ENCODE peak calls at places on chromosomes 2 and 18, in five cellular contexts. Z, H, X, P and T are unnamed samples.
A peak's percentile ranks its signal among the peaks of the same experiment; 100 is the strongest.

GRCh38 chr2:119106301-119106897 is 52.2 kb downstream of the C1QL2 start:
- DNase-seq in Z (no peak), H (peak; percentile 8), X (no peak), P (no peak), T (no peak)

GRCh38 chr18:75090336-75090735 is 118.6 kb downstream of the PTGR3 start:
- DNase-seq in Z (no peak), H (peak; percentile 64), X (no peak), P (no peak), T (no peak)

GRCh38 chr18:51568151-51568550 is 370.7 kb upstream of the MEX3C start:
- DNase-seq in Z (no peak), H (no peak), X (no peak), P (no peak), T (no peak)

GRCh38 chr2:150812664-150813408 is 325.4 kb upstream of the RND3 start:
- DNase-seq in Z (no peak), H (no peak), X (no peak), P (no peak), T (no peak)

GRCh38 chr2:62472321-62472720 is 33.7 kb downstream of the TMEM17 start:
- DNase-seq in Z (no peak), H (no peak), X (no peak), P (no peak), T (no peak)

GRCh38 chr18:47799376-47799775 is 131.1 kb downstream of the SMAD2 start:
- DNase-seq in Z (no peak), H (no peak), X (no peak), P (no peak), T (no peak)

GRCh38 chr2:71714601-71715240 is 261.4 kb downstream of the DYSF start:
- DNase-seq in Z (no peak), H (no peak), X (no peak), P (no peak), T (no peak)

GRCh38 chr2:30694286-30695055 is 112.8 kb downstream of the CAPN13 start:
- DNase-seq in Z (no peak), H (peak; percentile 59), X (no peak), P (no peak), T (no peak)

GRCh38 chr2:162085090-162085891 is 11.3 kb upstream of the DPP4 start:
- DNase-seq in Z (no peak), H (no peak), X (no peak), P (no peak), T (no peak)

GRCh38 chr2:191569025-191569424 is 108.9 kb upstream of the NABP1 start:
- DNase-seq in Z (no peak), H (no peak), X (no peak), P (no peak), T (no peak)

GRCh38 chr2:172273910-172274571 is 153.3 kb upstream of the ITGA6 start:
- DNase-seq in Z (no peak), H (no peak), X (no peak), P (no peak), T (no peak)

GRCh38 chr2:70603066-70603465 is 49.4 kb upstream of the TGFA start:
- DNase-seq in Z (no peak), H (no peak), X (no peak), P (no peak), T (no peak)

GRCh38 chr2:25672500-25673169 is 742 bp downstream of the DTNB start:
- DNase-seq in Z (peak; percentile 80), H (no peak), X (peak; percentile 52), P (no peak), T (peak; percentile 54)

GRCh38 chr18:39788395-39788794 is 2166.6 kb upstream of the PIK3C3 start:
- DNase-seq in Z (no peak), H (no peak), X (no peak), P (no peak), T (no peak)

GRCh38 chr2:131556998-131557397 is 29.3 kb downstream of the CCDC74A start:
- DNase-seq in Z (no peak), H (no peak), X (no peak), P (no peak), T (no peak)

GRCh38 chr2:240506406-240507059 is 51.3 kb downstream of the ANKMY1 start:
- DNase-seq in Z (peak; percentile 31), H (peak; percentile 49), X (no peak), P (no peak), T (no peak)

GRCh38 chr2:10410716-10411437 is 37.2 kb downstream of the ODC1 start:
- DNase-seq in Z (no peak), H (no peak), X (no peak), P (no peak), T (no peak)

GRCh38 chr2:189580267-189580661 is 322 bp downstream of the SLC40A1 start:
- DNase-seq in Z (peak; percentile 52), H (no peak), X (no peak), P (no peak), T (no peak)

GRCh38 chr2:238890806-238891666 is 43.2 kb downstream of the TWIST2 start:
- DNase-seq in Z (no peak), H (no peak), X (no peak), P (no peak), T (no peak)

GRCh38 chr2:173221081-173221695 is 133.5 kb upstream of the CDCA7 start:
- DNase-seq in Z (no peak), H (no peak), X (no peak), P (no peak), T (no peak)

GRCh38 chr2:23900133-23900926 is 26.6 kb downstream of the ATAD2B start:
- DNase-seq in Z (no peak), H (no peak), X (no peak), P (peak; percentile 33), T (no peak)

GRCh38 chr2:26245810-26246209 is 1.1 kb downstream of the HADHB start:
- DNase-seq in Z (no peak), H (no peak), X (no peak), P (no peak), T (no peak)

GRCh38 chr2:18137096-18137495 is 258.6 kb downstream of the KCNS3 start:
- DNase-seq in Z (no peak), H (no peak), X (no peak), P (no peak), T (no peak)

GRCh38 chr2:112482309-112483046 is 522 bp downstream of the TTL start:
- DNase-seq in Z (peak; percentile 57), H (peak; percentile 77), X (peak; percentile 13), P (no peak), T (peak; percentile 29)

GRCh38 chr2:178592655-178593054 is 112.4 kb downstream of the PLEKHA3 start:
- DNase-seq in Z (no peak), H (no peak), X (no peak), P (no peak), T (no peak)

GRCh38 chr18:58671941-58672565 is 788 bp downstream of the MALT1 start:
- DNase-seq in Z (peak; percentile 67), H (peak; percentile 79), X (no peak), P (no peak), T (no peak)

GRCh38 chr2:15823459-15824396 is 116.6 kb upstream of the MYCN start:
- DNase-seq in Z (no peak), H (no peak), X (no peak), P (no peak), T (no peak)

GRCh38 chr2:1817256-1818127 is 73.2 kb upstream of the PXDN start:
- DNase-seq in Z (peak; percentile 81), H (peak; percentile 97), X (no peak), P (peak; percentile 8), T (peak; percentile 60)

GRCh38 chr2:221527759-221528444 is 44.2 kb downstream of the EPHA4 start:
- DNase-seq in Z (no peak), H (no peak), X (peak; percentile 26), P (no peak), T (no peak)

GRCh38 chr18:939167-939566 is 34.5 kb downstream of the ADCYAP1 start:
- DNase-seq in Z (no peak), H (no peak), X (no peak), P (no peak), T (no peak)

GRCh38 chr2:61423714-61424113 is 47.2 kb downstream of the USP34 start:
- DNase-seq in Z (no peak), H (no peak), X (no peak), P (no peak), T (no peak)

GRCh38 chr2:21268197-21268870 is 144.6 kb downstream of the TDRD15 start:
- DNase-seq in Z (no peak), H (no peak), X (no peak), P (no peak), T (no peak)

GRCh38 chr2:216478151-216478550 is 20.5 kb upstream of the RPL37A start:
- DNase-seq in Z (no peak), H (no peak), X (no peak), P (peak; percentile 50), T (no peak)

GRCh38 chr2:201852878-201853415 is 46.6 kb downstream of the CDK15 start:
- DNase-seq in Z (no peak), H (no peak), X (no peak), P (no peak), T (no peak)

GRCh38 chr2:83055338-83056010 is 1403.6 kb downstream of the SUCLG1 start:
- DNase-seq in Z (no peak), H (no peak), X (no peak), P (no peak), T (no peak)

GRCh38 chr2:177172034-177172880 is 40.3 kb upstream of the HNRNPA3 start:
- DNase-seq in Z (no peak), H (no peak), X (no peak), P (peak; percentile 60), T (no peak)

GRCh38 chr2:177174456-177174855 is 38.1 kb upstream of the HNRNPA3 start:
- DNase-seq in Z (no peak), H (no peak), X (no peak), P (no peak), T (no peak)

GRCh38 chr2:177175917-177176668 is 36.5 kb upstream of the HNRNPA3 start:
- DNase-seq in Z (no peak), H (no peak), X (no peak), P (no peak), T (no peak)

GRCh38 chr2:177169810-177170514 is 42.6 kb upstream of the HNRNPA3 start:
- DNase-seq in Z (peak; percentile 80), H (no peak), X (no peak), P (no peak), T (no peak)

GRCh38 chr2:177171418-177171865 is 41.2 kb upstream of the HNRNPA3 start:
- DNase-seq in Z (no peak), H (no peak), X (no peak), P (no peak), T (no peak)
- H3K27ac ChIP-seq in Z (peak overlapping the region; percentile 74), H (peak overlapping the region; percentile 71), X (no peak overlapping the region), P (no peak overlapping the region), T (no peak overlapping the region)

DNA sequence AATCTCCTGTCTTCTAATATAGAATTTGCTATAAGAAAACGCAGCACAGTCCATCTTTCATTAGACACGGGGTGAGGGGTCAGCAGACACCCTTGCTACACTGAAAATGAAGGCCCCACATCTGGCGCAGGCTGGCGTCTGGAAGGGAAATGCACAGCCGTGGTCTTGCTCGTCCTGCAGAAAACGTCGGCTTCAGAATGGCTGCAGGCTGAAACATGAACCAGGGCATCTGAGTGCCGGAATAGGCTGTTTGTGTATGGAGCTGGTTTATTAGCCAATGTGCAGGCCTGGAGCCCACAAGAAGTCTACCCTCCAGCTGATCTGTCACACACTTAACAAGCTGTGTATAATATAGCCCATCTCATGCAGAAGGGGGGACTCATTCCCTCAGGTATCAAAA is 153.5 kb upstream of the SOX11 start:
- DNase-seq in Z (no peak), H (no peak), X (no peak), P (no peak), T (no peak)
- H3K27ac ChIP-seq in Z (no peak overlapping the region), H (no peak overlapping the region), X (no peak overlapping the region), P (no peak overlapping the region), T (no peak overlapping the region)

GRCh38 chr2:127776122-127776780 is 34.7 kb downstream of the WDR33 start:
- DNase-seq in Z (no peak), H (no peak), X (no peak), P (no peak), T (no peak)
- H3K27ac ChIP-seq in Z (no peak overlapping the region), H (no peak overlapping the region), X (no peak overlapping the region), P (no peak overlapping the region), T (no peak overlapping the region)

GRCh38 chr2:219444566-219445091 is 10.0 kb downstream of the SPEG start:
- DNase-seq in Z (no peak), H (no peak), X (no peak), P (no peak), T (no peak)
- H3K27ac ChIP-seq in Z (no peak overlapping the region), H (peak overlapping the region; percentile 99), X (no peak overlapping the region), P (no peak overlapping the region), T (no peak overlapping the region)